ENCODE peak calls at places on chromosomes 6 and 20, in four cellular contexts. I is T follicular helper cell, Y is left lung, P is right cardiac atrium. S is an unnamed sample.

GRCh38 chr6:167676000-167676665 is 150.6 kb upstream of the AFDN start:
- DNase-seq in P (peak), I (no peak), Y (no peak), S (no peak)

GRCh38 chr6:118744261-118744941 is 93.0 kb upstream of the CEP85L start:
- DNase-seq in P (no peak), Y (no peak), I (no peak), S (no peak)

GRCh38 chr6:118325220-118325860 is 222.8 kb upstream of the PLN start:
- DNase-seq in I (no peak), Y (no peak), P (peak), S (no peak)

GRCh38 chr6:2432258-2432657 is 186.9 kb upstream of the GMDS start:
- DNase-seq in Y (no peak), I (no peak), P (no peak), S (no peak)

GRCh38 chr20:32567384-32568178 is 17.6 kb downstream of the NOL4L start:
- DNase-seq in P (no peak), I (no peak), Y (no peak), S (no peak)

GRCh38 chr6:6884193-6884627 is 223.6 kb upstream of the RREB1 start:
- DNase-seq in I (no peak), P (no peak), Y (no peak), S (no peak)

GRCh38 chr6:43250992-43251373 is 7.7 kb downstream of the TTBK1 start:
- DNase-seq in Y (no peak), I (no peak), P (no peak), S (no peak)

GRCh38 chr6:109396319-109396718 is 14.1 kb upstream of the CD164 start:
- DNase-seq in I (no peak), Y (no peak), P (no peak), S (no peak)

GRCh38 chr20:21529863-21530262 is 16.0 kb upstream of the NKX2-2 start:
- DNase-seq in I (no peak), Y (no peak), P (no peak), S (no peak)

GRCh38 chr6:129253731-129254130 is 370.8 kb downstream of the LAMA2 start:
- DNase-seq in I (no peak), Y (no peak), P (no peak), S (no peak)

GRCh38 chr20:49914310-49915117 is 815 bp downstream of the SPATA2 start:
- DNase-seq in Y (no peak), I (no peak), P (no peak), S (no peak)